ENCODE peak calls at places on chromosome 9, in five cellular contexts. O, F, M, J and V are unnamed samples.

GRCh38 chr9:104872959-104873850 is 54.8 kb downstream of the ABCA1 start:
- DNase-seq in M (peak), F (no peak), J (no peak), O (peak), V (no peak)

GRCh38 chr9:99024959-99025358 is 80.0 kb upstream of the TGFBR1 start:
- DNase-seq in M (no peak), F (no peak), O (peak), J (no peak), V (no peak)

GRCh38 chr9:87684627-87685204 is 41.2 kb upstream of the CTSL start:
- DNase-seq in M (no peak), J (no peak), O (peak), F (peak), V (no peak)

GRCh38 chr9:97555164-97555563 is 53.7 kb downstream of the TMOD1 start:
- DNase-seq in M (peak), J (no peak), F (no peak), O (peak), V (no peak)

GRCh38 chr9:114000671-114001409 is 77.3 kb downstream of the AMBP start:
- DNase-seq in F (no peak), M (peak), J (no peak), O (no peak), V (peak)

GRCh38 chr9:126415741-126416370 is 89.2 kb downstream of the MVB12B start:
- DNase-seq in J (no peak), O (no peak), M (no peak), F (no peak), V (no peak)

GRCh38 chr9:117178596-117179111 is 236.2 kb downstream of the ASTN2 start:
- DNase-seq in M (no peak), O (peak), J (no peak), F (no peak), V (no peak)

GRCh38 chr9:124054671-124055212 is 43.2 kb downstream of the LHX2 start:
- DNase-seq in O (peak), J (no peak), M (no peak), F (no peak), V (no peak)

GRCh38 chr9:95477885-95478790 is 38.6 kb downstream of the PTCH1 start:
- DNase-seq in M (no peak), F (peak), O (no peak), J (no peak), V (no peak)

GRCh38 chr9:98142182-98142924 is 23.3 kb upstream of the TRIM14 start:
- DNase-seq in J (no peak), F (no peak), O (no peak), M (no peak), V (no peak)

GRCh38 chr9:137666505-137666809 is 47.7 kb downstream of the EHMT1 start:
- DNase-seq in M (peak), F (no peak), O (no peak), J (no peak), V (no peak)

GRCh38 chr9:109477269-109478203 is 20.6 kb downstream of the PTPN3 start:
- DNase-seq in O (no peak), J (no peak), F (no peak), M (no peak), V (peak)

GRCh38 chr9:123843703-123844102 is 86.2 kb downstream of the DENND1A start:
- DNase-seq in J (no peak), F (no peak), M (no peak), O (no peak), V (no peak)

GRCh38 chr9:19649672-19650071 is 139.2 kb downstream of the SLC24A2 start:
- DNase-seq in O (no peak), M (no peak), F (no peak), J (no peak), V (no peak)

GRCh38 chr9:38119570-38119969 is 50.5 kb upstream of the SHB start:
- DNase-seq in O (no peak), J (no peak), F (no peak), M (no peak), V (no peak)

GRCh38 chr9:134626576-134627416 is 14.8 kb upstream of the COL5A1 start:
- DNase-seq in O (peak), M (peak), F (no peak), J (no peak), V (no peak)

GRCh38 chr9:107213561-107214028 is 69.5 kb upstream of the RAD23B start:
- DNase-seq in O (peak), J (no peak), M (no peak), F (no peak), V (no peak)

GRCh38 chr9:928363-929042 is 48.0 kb upstream of the DMRT3 start:
- DNase-seq in J (no peak), O (no peak), F (no peak), M (no peak), V (no peak)

GRCh38 chr9:7452378-7452777 is 347.2 kb downstream of the DMAC1 start:
- DNase-seq in F (no peak), O (no peak), M (no peak), J (no peak), V (no peak)

GRCh38 chr9:124654431-124654830 is 116.7 kb downstream of the NR6A1 start:
- DNase-seq in M (no peak), J (no peak), F (no peak), O (no peak), V (no peak)

GRCh38 chr9:37464426-37465248 is 613 bp downstream of the ZBTB5 start:
- DNase-seq in J (peak), F (no peak), M (peak), O (peak), V (no peak)

GRCh38 chr9:121373401-121373769 is 3.3 kb upstream of the STOM start:
- DNase-seq in F (no peak), M (no peak), O (peak), J (no peak), V (no peak)

GRCh38 chr9:38144421-38144820 is 75.4 kb upstream of the SHB start:
- DNase-seq in O (peak), M (peak), F (no peak), J (no peak), V (no peak)

GRCh38 chr9:79057576-79057975 is 514.2 kb upstream of the TLE4 start:
- DNase-seq in F (no peak), O (peak), M (no peak), J (no peak), V (no peak)